ENCODE peak calls at places on chromosomes 3 and 15, in nine cellular contexts. One of them, this sample, is unnamed.

GRCh38 chr15:61237400-61237799 is 8.3 kb upstream of the RORA start:
- DNase-seq in sciatic nerve: no peak
- DNase-seq in astrocyte of the spinal cord: no peak
- DNase-seq in cardiac muscle cell: no peak
- DNase-seq in GOT3: no peak
- DNase-seq in mucosa of gallbladder: no peak
- DNase-seq in activated T-helper 1 cell treated with Interleukin-2 at 50 U/mL for 16 hours: no peak
- DNase-seq in T-helper 2 cell: no peak
- DNase-seq in B cell: no peak
- DNase-seq in this sample: no peak

GRCh38 chr15:74396445-74397238 is 29.2 kb upstream of the CYP11A1 start:
- DNase-seq in activated T-helper 1 cell treated with Interleukin-2 at 50 U/mL for 16 hours: no peak
- DNase-seq in mucosa of gallbladder: no peak
- DNase-seq in GOT3: no peak
- DNase-seq in cardiac muscle cell: peak
- DNase-seq in sciatic nerve: no peak
- DNase-seq in T-helper 2 cell: no peak
- DNase-seq in B cell: peak
- DNase-seq in astrocyte of the spinal cord: peak
- DNase-seq in this sample: peak

GRCh38 chr15:62486041-62486440 is 321.0 kb upstream of the C2CD4B start:
- DNase-seq in cardiac muscle cell: no peak
- DNase-seq in mucosa of gallbladder: no peak
- DNase-seq in sciatic nerve: no peak
- DNase-seq in T-helper 2 cell: no peak
- DNase-seq in GOT3: no peak
- DNase-seq in activated T-helper 1 cell treated with Interleukin-2 at 50 U/mL for 16 hours: no peak
- DNase-seq in astrocyte of the spinal cord: no peak
- DNase-seq in B cell: no peak
- DNase-seq in this sample: no peak

GRCh38 chr3:63323766-63324165 is 45.7 kb downstream of the SYNPR start:
- DNase-seq in mucosa of gallbladder: no peak
- DNase-seq in sciatic nerve: no peak
- DNase-seq in T-helper 2 cell: no peak
- DNase-seq in astrocyte of the spinal cord: no peak
- DNase-seq in GOT3: no peak
- DNase-seq in B cell: no peak
- DNase-seq in activated T-helper 1 cell treated with Interleukin-2 at 50 U/mL for 16 hours: no peak
- DNase-seq in cardiac muscle cell: no peak
- DNase-seq in this sample: no peak

GRCh38 chr3:4980229-4981159 is 1.3 kb downstream of the BHLHE40 start:
- DNase-seq in astrocyte of the spinal cord: peak
- DNase-seq in sciatic nerve: peak
- DNase-seq in mucosa of gallbladder: peak
- DNase-seq in cardiac muscle cell: peak
- DNase-seq in B cell: peak
- DNase-seq in T-helper 2 cell: peak
- DNase-seq in activated T-helper 1 cell treated with Interleukin-2 at 50 U/mL for 16 hours: peak
- DNase-seq in GOT3: peak
- DNase-seq in this sample: peak

GRCh38 chr15:92166029-92166428 is 227.7 kb upstream of the ST8SIA2 start:
- DNase-seq in sciatic nerve: no peak
- DNase-seq in GOT3: no peak
- DNase-seq in mucosa of gallbladder: no peak
- DNase-seq in T-helper 2 cell: no peak
- DNase-seq in activated T-helper 1 cell treated with Interleukin-2 at 50 U/mL for 16 hours: no peak
- DNase-seq in cardiac muscle cell: peak
- DNase-seq in astrocyte of the spinal cord: no peak
- DNase-seq in B cell: no peak
- DNase-seq in this sample: no peak

GRCh38 chr15:41838400-41838897 is at the start of gene PLA2G4B:
- DNase-seq in B cell: no peak
- DNase-seq in sciatic nerve: no peak
- DNase-seq in astrocyte of the spinal cord: no peak
- DNase-seq in T-helper 2 cell: no peak
- DNase-seq in activated T-helper 1 cell treated with Interleukin-2 at 50 U/mL for 16 hours: no peak
- DNase-seq in cardiac muscle cell: no peak
- DNase-seq in mucosa of gallbladder: peak
- DNase-seq in GOT3: no peak
- DNase-seq in this sample: peak

GRCh38 chr3:148772835-148773234 is 54.8 kb upstream of the CPB1 start:
- DNase-seq in astrocyte of the spinal cord: no peak
- DNase-seq in activated T-helper 1 cell treated with Interleukin-2 at 50 U/mL for 16 hours: no peak
- DNase-seq in sciatic nerve: no peak
- DNase-seq in T-helper 2 cell: no peak
- DNase-seq in mucosa of gallbladder: no peak
- DNase-seq in cardiac muscle cell: no peak
- DNase-seq in B cell: no peak
- DNase-seq in GOT3: no peak
- DNase-seq in this sample: no peak

GRCh38 chr3:189839576-189839975 is 208.4 kb downstream of the TP63 start:
- DNase-seq in T-helper 2 cell: no peak
- DNase-seq in cardiac muscle cell: no peak
- DNase-seq in GOT3: no peak
- DNase-seq in astrocyte of the spinal cord: peak
- DNase-seq in activated T-helper 1 cell treated with Interleukin-2 at 50 U/mL for 16 hours: no peak
- DNase-seq in B cell: no peak
- DNase-seq in mucosa of gallbladder: no peak
- DNase-seq in sciatic nerve: no peak
- DNase-seq in this sample: peak

GRCh38 chr15:81146006-81146405 is 11.9 kb downstream of the CFAP161 start:
- DNase-seq in mucosa of gallbladder: no peak
- DNase-seq in cardiac muscle cell: no peak
- DNase-seq in astrocyte of the spinal cord: no peak
- DNase-seq in activated T-helper 1 cell treated with Interleukin-2 at 50 U/mL for 16 hours: no peak
- DNase-seq in B cell: no peak
- DNase-seq in T-helper 2 cell: no peak
- DNase-seq in sciatic nerve: no peak
- DNase-seq in GOT3: no peak
- DNase-seq in this sample: no peak

GRCh38 chr15:99564221-99565030 is 1.4 kb upstream of the MEF2A start:
- DNase-seq in cardiac muscle cell: peak
- DNase-seq in T-helper 2 cell: peak
- DNase-seq in activated T-helper 1 cell treated with Interleukin-2 at 50 U/mL for 16 hours: no peak
- DNase-seq in mucosa of gallbladder: peak
- DNase-seq in sciatic nerve: no peak
- DNase-seq in astrocyte of the spinal cord: peak
- DNase-seq in GOT3: no peak
- DNase-seq in B cell: peak
- DNase-seq in this sample: peak

GRCh38 chr15:29675791-29676301 is 146.4 kb downstream of the TJP1 start:
- DNase-seq in T-helper 2 cell: no peak
- DNase-seq in activated T-helper 1 cell treated with Interleukin-2 at 50 U/mL for 16 hours: no peak
- DNase-seq in astrocyte of the spinal cord: no peak
- DNase-seq in B cell: no peak
- DNase-seq in mucosa of gallbladder: no peak
- DNase-seq in GOT3: no peak
- DNase-seq in sciatic nerve: no peak
- DNase-seq in cardiac muscle cell: no peak
- DNase-seq in this sample: no peak

GRCh38 chr15:66673410-66674322 is 28.4 kb upstream of the SMAD6 start:
- DNase-seq in sciatic nerve: peak
- DNase-seq in astrocyte of the spinal cord: no peak
- DNase-seq in cardiac muscle cell: peak
- DNase-seq in T-helper 2 cell: no peak
- DNase-seq in B cell: no peak
- DNase-seq in mucosa of gallbladder: no peak
- DNase-seq in activated T-helper 1 cell treated with Interleukin-2 at 50 U/mL for 16 hours: no peak
- DNase-seq in GOT3: no peak
- DNase-seq in this sample: no peak

GRCh38 chr15:71627604-71628003 is 182.8 kb upstream of the NR2E3 start:
- DNase-seq in sciatic nerve: no peak
- DNase-seq in activated T-helper 1 cell treated with Interleukin-2 at 50 U/mL for 16 hours: no peak
- DNase-seq in B cell: no peak
- DNase-seq in astrocyte of the spinal cord: no peak
- DNase-seq in GOT3: no peak
- DNase-seq in cardiac muscle cell: no peak
- DNase-seq in T-helper 2 cell: no peak
- DNase-seq in mucosa of gallbladder: no peak
- DNase-seq in this sample: no peak

GRCh38 chr15:45790325-45790943 is 155.6 kb downstream of the SQOR start:
- DNase-seq in mucosa of gallbladder: no peak
- DNase-seq in sciatic nerve: no peak
- DNase-seq in astrocyte of the spinal cord: no peak
- DNase-seq in cardiac muscle cell: peak
- DNase-seq in B cell: no peak
- DNase-seq in T-helper 2 cell: no peak
- DNase-seq in GOT3: no peak
- DNase-seq in activated T-helper 1 cell treated with Interleukin-2 at 50 U/mL for 16 hours: no peak
- DNase-seq in this sample: no peak

GRCh38 chr3:167274141-167274874 is 105.8 kb downstream of the ZBBX start:
- DNase-seq in sciatic nerve: no peak
- DNase-seq in B cell: no peak
- DNase-seq in cardiac muscle cell: no peak
- DNase-seq in T-helper 2 cell: no peak
- DNase-seq in mucosa of gallbladder: peak
- DNase-seq in astrocyte of the spinal cord: no peak
- DNase-seq in activated T-helper 1 cell treated with Interleukin-2 at 50 U/mL for 16 hours: no peak
- DNase-seq in GOT3: no peak
- DNase-seq in this sample: no peak

GRCh38 chr3:8985411-8985831 is 22.1 kb upstream of the RAD18 start:
- DNase-seq in activated T-helper 1 cell treated with Interleukin-2 at 50 U/mL for 16 hours: no peak
- DNase-seq in cardiac muscle cell: no peak
- DNase-seq in B cell: no peak
- DNase-seq in mucosa of gallbladder: no peak
- DNase-seq in GOT3: no peak
- DNase-seq in T-helper 2 cell: no peak
- DNase-seq in astrocyte of the spinal cord: no peak
- DNase-seq in sciatic nerve: no peak
- DNase-seq in this sample: no peak

GRCh38 chr3:192902481-192903023 is 15.1 kb downstream of the MB21D2 start:
- DNase-seq in activated T-helper 1 cell treated with Interleukin-2 at 50 U/mL for 16 hours: no peak
- DNase-seq in mucosa of gallbladder: peak
- DNase-seq in B cell: no peak
- DNase-seq in cardiac muscle cell: no peak
- DNase-seq in astrocyte of the spinal cord: no peak
- DNase-seq in sciatic nerve: no peak
- DNase-seq in T-helper 2 cell: no peak
- DNase-seq in GOT3: no peak
- DNase-seq in this sample: no peak

GRCh38 chr3:15769256-15769915 is 28.4 kb downstream of the ANKRD28 start:
- DNase-seq in T-helper 2 cell: no peak
- DNase-seq in sciatic nerve: no peak
- DNase-seq in mucosa of gallbladder: no peak
- DNase-seq in B cell: no peak
- DNase-seq in cardiac muscle cell: no peak
- DNase-seq in activated T-helper 1 cell treated with Interleukin-2 at 50 U/mL for 16 hours: no peak
- DNase-seq in GOT3: no peak
- DNase-seq in astrocyte of the spinal cord: peak
- DNase-seq in this sample: no peak

GRCh38 chr3:172061724-172062184 is 22.4 kb downstream of the FNDC3B start:
- DNase-seq in T-helper 2 cell: no peak
- DNase-seq in mucosa of gallbladder: no peak
- DNase-seq in sciatic nerve: no peak
- DNase-seq in B cell: peak
- DNase-seq in cardiac muscle cell: no peak
- DNase-seq in astrocyte of the spinal cord: peak
- DNase-seq in activated T-helper 1 cell treated with Interleukin-2 at 50 U/mL for 16 hours: no peak
- DNase-seq in GOT3: no peak
- DNase-seq in this sample: no peak

This sample was measured in PC-9.